ENCODE peak calls at places on chromosomes 11 and 22, in four cellular contexts. C is GM12878, K is SK-N-SH, E is HepG2. I is an unnamed sample.

GRCh38 chr11:1298695-1299492 is 10.5 kb downstream of the TOLLIP start:
- DNase-seq in K (no peak), E (peak; percentile 91), C (no peak), I (peak; percentile 76)

GRCh38 chr11:129973068-129973467 is 29.6 kb downstream of the PRDM10 start:
- DNase-seq in C (no peak), K (no peak), E (no peak), I (no peak)

GRCh38 chr11:134363161-134363560 is 31.4 kb downstream of the GLB1L2 start:
- DNase-seq in C (no peak), K (no peak), E (no peak), I (no peak)

GRCh38 chr22:27627444-27627833 is 174.1 kb downstream of the MN1 start:
- DNase-seq in E (peak; percentile 87), C (no peak), K (no peak), I (no peak)

GRCh38 chr11:19931141-19931767 is 218.6 kb downstream of the NAV2 start:
- DNase-seq in E (no peak), C (no peak), K (peak; percentile 75), I (no peak)

GRCh38 chr11:102891736-102892135 is 17.0 kb upstream of the MMP12 start:
- DNase-seq in K (no peak), C (no peak), E (no peak), I (no peak)

GRCh38 chr11:68242616-68243015 is 29.2 kb downstream of the C11orf24 start:
- DNase-seq in E (no peak), K (no peak), C (no peak), I (no peak)

GRCh38 chr22:25488244-25489020 is 76.0 kb upstream of the GRK3 start:
- DNase-seq in K (peak; percentile 25), C (peak; percentile 26), E (peak; percentile 52), I (peak; percentile 13)

GRCh38 chr22:31776231-31776630 is 22.4 kb downstream of the DEPDC5 start:
- DNase-seq in K (no peak), E (no peak), C (no peak), I (no peak)

GRCh38 chr22:24440270-24440717 is 12.9 kb downstream of the ADORA2A start:
- DNase-seq in C (no peak), K (no peak), E (no peak), I (no peak)

DNA sequence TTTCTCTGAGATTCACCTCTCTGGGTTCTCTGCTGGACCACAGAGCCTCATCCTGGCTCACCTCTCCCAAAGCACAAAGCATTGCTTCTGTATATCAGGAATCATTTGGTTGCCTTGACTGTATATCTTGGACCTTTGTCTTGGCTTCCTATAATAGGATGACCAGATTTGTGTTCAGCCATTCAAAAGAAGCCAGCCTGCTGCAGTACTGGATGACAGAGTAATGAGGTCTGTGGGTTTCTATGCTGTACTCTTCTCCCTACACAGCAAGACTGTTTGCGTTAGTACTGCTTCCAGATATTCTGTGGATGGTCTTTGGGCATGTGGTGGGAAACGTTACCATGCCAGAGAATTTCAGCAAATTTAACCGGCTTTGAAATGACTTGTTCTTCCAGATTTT is 39.8 kb downstream of the ARFGAP2 start:
- DNase-seq in K (no peak), E (no peak), C (no peak), I (no peak)
- TF ChIP-seq PBX3 in K (no peak), E (no peak), C (no peak), I (no peak)

GRCh38 chr22:17358394-17358793 is 10.9 kb upstream of the CECR2 start:
- DNase-seq in E (no peak), C (no peak), K (no peak), I (no peak)

GRCh38 chr22:17357688-17358087 is 11.6 kb upstream of the CECR2 start:
- DNase-seq in K (no peak), C (no peak), E (no peak), I (no peak)

DNA sequence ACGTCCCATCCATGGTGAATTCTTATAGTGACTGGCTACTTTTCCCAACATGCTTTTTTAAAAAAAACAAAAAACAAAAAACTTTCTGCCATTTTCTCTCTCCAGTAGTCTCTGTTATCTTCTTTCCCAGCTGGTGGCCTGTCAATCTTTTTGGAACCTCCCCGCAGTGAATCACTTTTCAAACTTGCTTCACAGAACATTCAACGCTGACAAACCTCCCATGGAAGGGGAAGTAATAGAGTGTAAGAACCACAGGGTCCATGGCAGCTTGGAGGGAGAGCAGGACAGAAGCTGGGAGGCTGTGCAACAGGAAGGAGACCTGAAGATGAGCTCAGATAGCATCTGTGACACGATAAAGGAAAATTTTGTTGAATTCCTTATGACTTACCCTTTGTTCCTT is 9.8 kb upstream of the CECR2 start:
- DNase-seq in K (no peak), C (no peak), E (no peak), I (no peak)
- TF ChIP-seq PBX3 in K (no peak), C (no peak), E (no peak), I (no peak)

DNA sequence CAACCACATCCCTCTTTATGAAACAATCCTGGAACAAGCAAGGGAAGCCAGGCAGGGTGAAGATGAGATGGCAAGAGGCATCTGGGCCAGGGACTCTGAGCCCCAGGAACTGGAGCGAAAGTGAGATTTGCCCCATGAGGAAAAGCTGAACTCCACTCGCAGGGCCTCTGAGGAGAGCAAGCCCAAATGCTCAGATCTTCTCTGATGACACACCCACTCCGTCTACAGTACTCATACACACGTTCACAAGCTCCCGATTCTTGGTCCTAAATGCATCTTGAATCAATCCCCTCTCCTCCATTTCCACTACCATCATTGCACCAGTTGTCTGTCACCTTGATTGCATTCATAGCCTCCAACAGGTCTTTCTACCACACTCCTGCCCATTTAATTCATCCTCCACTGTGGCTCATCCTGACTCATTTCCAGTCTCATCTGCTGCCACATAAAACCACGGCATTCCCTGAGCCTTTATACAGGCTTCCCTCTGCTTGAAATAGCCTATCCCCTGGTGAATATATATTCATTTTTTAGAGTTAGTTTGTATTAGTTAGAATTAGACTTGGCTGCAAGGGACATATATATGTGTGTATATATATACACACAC is 1.3 kb upstream of the APOA5 start:
- DNase-seq in E (no peak), K (no peak), C (no peak), I (no peak)
- TF ChIP-seq PBX3 in E (no peak), K (peak; percentile 45), C (no peak), I (no peak)

DNA sequence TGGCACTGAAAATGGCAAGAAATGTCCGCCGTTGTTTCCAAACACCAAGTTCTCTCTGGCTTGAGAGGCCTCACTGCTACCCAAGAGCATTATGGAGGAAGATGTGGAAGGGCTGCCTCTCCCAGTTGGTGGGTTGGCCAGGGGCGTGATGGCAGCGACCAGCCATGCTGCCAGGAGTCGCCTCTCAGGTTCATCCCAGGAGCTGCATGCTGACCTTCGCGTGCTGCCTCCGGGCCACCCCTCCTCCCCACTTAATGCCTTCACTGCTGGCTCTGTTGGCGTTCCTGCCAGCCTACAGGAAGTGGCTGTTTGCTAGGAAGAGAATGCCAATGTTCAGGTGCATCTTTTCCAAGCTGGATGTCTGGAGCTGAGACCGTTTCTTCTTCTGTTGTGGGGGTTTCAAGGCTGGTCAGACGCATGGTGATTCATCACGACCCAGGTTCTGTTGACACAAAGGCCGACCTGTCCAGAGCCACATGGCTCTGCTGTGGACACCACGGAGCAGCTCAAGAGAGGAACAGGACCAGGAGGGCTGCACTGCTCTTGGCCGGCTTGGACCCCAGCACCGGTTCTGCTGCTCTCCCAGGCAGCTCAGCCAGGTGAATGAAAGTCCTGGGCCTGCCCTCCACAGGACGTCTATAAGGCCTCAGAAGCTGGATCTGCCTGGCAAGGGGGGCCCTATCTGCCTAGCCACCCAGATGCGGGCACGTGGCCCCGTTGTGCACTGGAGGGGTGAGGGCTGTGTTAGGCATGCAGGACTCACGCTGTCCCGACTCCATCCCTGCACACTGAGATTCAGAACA is 25.1 kb downstream of the TBX1 start:
- DNase-seq in K (no peak), E (no peak), C (no peak), I (no peak)
- TF ChIP-seq PBX3 in K (no peak), E (no peak), C (no peak), I (no peak)

DNA sequence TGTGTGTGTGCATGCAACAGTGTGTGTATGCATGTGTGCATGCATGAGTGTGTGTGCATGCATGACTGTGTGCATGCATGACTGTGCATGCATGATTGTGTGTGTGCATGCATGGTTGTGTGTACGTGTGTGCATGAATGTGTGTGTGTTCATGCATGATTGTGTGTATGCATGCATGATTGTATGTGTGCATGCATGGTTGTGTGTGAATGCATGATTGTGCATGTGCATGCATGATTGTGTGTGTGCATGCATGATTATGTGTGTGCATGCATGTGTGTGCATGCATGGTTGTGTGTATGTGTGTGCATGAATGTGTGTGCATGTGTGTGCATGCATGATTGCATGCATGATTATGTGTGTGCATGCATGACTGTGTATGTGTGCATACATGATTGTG is 1052.0 kb downstream of the TBC1D22A start:
- DNase-seq in K (no peak), C (no peak), E (no peak), I (no peak)
- TF ChIP-seq PBX3 in K (no peak), C (no peak), E (no peak), I (no peak)

GRCh38 chr11:45858751-45859398 is 11.6 kb downstream of the CRY2 start:
- DNase-seq in C (no peak), K (no peak), E (no peak), I (no peak)

GRCh38 chr11:45855308-45855707 is 8.0 kb downstream of the CRY2 start:
- DNase-seq in C (no peak), E (no peak), K (no peak), I (no peak)

GRCh38 chr11:45853616-45854219 is 6.4 kb downstream of the CRY2 start:
- DNase-seq in K (no peak), C (no peak), E (no peak), I (no peak)

GRCh38 chr11:45857834-45858492 is 10.7 kb downstream of the CRY2 start:
- DNase-seq in C (no peak), K (peak; percentile 60), E (no peak), I (no peak)

DNA sequence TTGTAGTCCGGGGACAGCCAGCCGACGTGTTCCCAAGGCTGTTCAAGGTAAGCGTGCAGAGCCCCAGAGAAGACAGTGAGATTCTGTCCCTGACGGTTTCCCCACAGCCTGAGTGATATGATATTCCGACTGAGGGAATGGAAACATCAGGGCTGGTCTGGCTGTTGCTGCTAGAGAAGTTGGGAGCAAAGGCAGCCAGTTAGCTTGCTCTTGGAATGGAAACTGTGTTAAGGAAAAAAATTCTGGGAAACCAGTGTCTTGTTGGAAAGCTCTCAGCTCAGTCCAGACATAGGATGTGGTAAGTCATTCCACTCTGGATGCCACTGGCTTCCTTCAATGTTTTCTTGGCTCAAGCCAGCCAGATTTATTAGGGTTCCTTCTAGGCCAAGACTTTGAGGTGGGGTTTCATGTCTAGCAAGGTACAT is 8.8 kb downstream of the CRY2 start:
- DNase-seq in C (no peak), E (no peak), K (no peak), I (no peak)
- TF ChIP-seq PBX3 in C (no peak), E (no peak), K (no peak), I (no peak)